ENCODE peak calls at places on chromosome 19, in five cellular contexts. One of them, this sample, is unnamed.

GRCh38 chr19:802497-802887 is 5.2 kb downstream of the PTBP1 start:
- DNase-seq in MG63: no peak
- DNase-seq in fibroblast of pulmonary artery: no peak
- DNase-seq in stimulated activated naive CD4-positive, alpha-beta T cell treated with Interleukin-2 at 50 U/mL for 16 hours: no peak
- DNase-seq in hepatic stellate cell: no peak
- DNase-seq in this sample: no peak

GRCh38 chr19:4430760-4431159 is 26.8 kb downstream of the UBXN6 start:
- DNase-seq in MG63: no peak
- DNase-seq in hepatic stellate cell: no peak
- DNase-seq in stimulated activated naive CD4-positive, alpha-beta T cell treated with Interleukin-2 at 50 U/mL for 16 hours: no peak
- DNase-seq in fibroblast of pulmonary artery: no peak
- DNase-seq in this sample: no peak

GRCh38 chr19:53463263-53463662 is 4.3 kb upstream of the ZNF813 start:
- DNase-seq in MG63: peak; percentile 7
- DNase-seq in fibroblast of pulmonary artery: no peak
- DNase-seq in stimulated activated naive CD4-positive, alpha-beta T cell treated with Interleukin-2 at 50 U/mL for 16 hours: no peak
- DNase-seq in hepatic stellate cell: peak; percentile 5
- DNase-seq in this sample: peak; percentile 6

GRCh38 chr19:29696045-29696682 is 18.9 kb downstream of the C19orf12 start:
- DNase-seq in hepatic stellate cell: no peak
- DNase-seq in MG63: no peak
- DNase-seq in fibroblast of pulmonary artery: no peak
- DNase-seq in stimulated activated naive CD4-positive, alpha-beta T cell treated with Interleukin-2 at 50 U/mL for 16 hours: no peak
- DNase-seq in this sample: no peak

GRCh38 chr19:8445488-8446001 is 770 bp downstream of the HNRNPM start:
- DNase-seq in stimulated activated naive CD4-positive, alpha-beta T cell treated with Interleukin-2 at 50 U/mL for 16 hours: peak; percentile 23
- DNase-seq in hepatic stellate cell: no peak
- DNase-seq in fibroblast of pulmonary artery: peak; percentile 28
- DNase-seq in MG63: peak; percentile 77
- DNase-seq in this sample: no peak

GRCh38 chr19:47573076-47574026 is at the start of gene ZNF541:
- DNase-seq in hepatic stellate cell: no peak
- DNase-seq in MG63: no peak
- DNase-seq in stimulated activated naive CD4-positive, alpha-beta T cell treated with Interleukin-2 at 50 U/mL for 16 hours: peak; percentile 85
- DNase-seq in fibroblast of pulmonary artery: peak; percentile 55
- DNase-seq in this sample: peak; percentile 12

GRCh38 chr19:52115526-52116053 is 20.0 kb upstream of the ZNF841 start:
- DNase-seq in hepatic stellate cell: no peak
- DNase-seq in stimulated activated naive CD4-positive, alpha-beta T cell treated with Interleukin-2 at 50 U/mL for 16 hours: no peak
- DNase-seq in fibroblast of pulmonary artery: no peak
- DNase-seq in MG63: no peak
- DNase-seq in this sample: no peak

GRCh38 chr19:46635920-46636761 is at the start of gene GNG8:
- DNase-seq in fibroblast of pulmonary artery: no peak
- DNase-seq in hepatic stellate cell: no peak
- DNase-seq in MG63: no peak
- DNase-seq in stimulated activated naive CD4-positive, alpha-beta T cell treated with Interleukin-2 at 50 U/mL for 16 hours: peak; percentile 21
- DNase-seq in this sample: no peak

GRCh38 chr19:30444253-30444671 is 72.1 kb downstream of the ZNF536 start:
- DNase-seq in stimulated activated naive CD4-positive, alpha-beta T cell treated with Interleukin-2 at 50 U/mL for 16 hours: no peak
- DNase-seq in hepatic stellate cell: no peak
- DNase-seq in fibroblast of pulmonary artery: no peak
- DNase-seq in MG63: no peak
- DNase-seq in this sample: no peak

GRCh38 chr19:12868540-12869112 is 12.6 kb downstream of the DNASE2 start:
- DNase-seq in hepatic stellate cell: peak; percentile 52
- DNase-seq in fibroblast of pulmonary artery: no peak
- DNase-seq in stimulated activated naive CD4-positive, alpha-beta T cell treated with Interleukin-2 at 50 U/mL for 16 hours: no peak
- DNase-seq in MG63: peak; percentile 45
- DNase-seq in this sample: no peak

GRCh38 chr19:51808333-51808986 is 13.5 kb downstream of the FPR3 start:
- DNase-seq in hepatic stellate cell: peak; percentile 28
- DNase-seq in fibroblast of pulmonary artery: peak; percentile 90
- DNase-seq in stimulated activated naive CD4-positive, alpha-beta T cell treated with Interleukin-2 at 50 U/mL for 16 hours: no peak
- DNase-seq in MG63: no peak
- DNase-seq in this sample: no peak

GRCh38 chr19:3346677-3347353 is 19.6 kb upstream of the NFIC start:
- DNase-seq in stimulated activated naive CD4-positive, alpha-beta T cell treated with Interleukin-2 at 50 U/mL for 16 hours: no peak
- DNase-seq in fibroblast of pulmonary artery: peak; percentile 79
- DNase-seq in MG63: peak; percentile 89
- DNase-seq in hepatic stellate cell: peak; percentile 77
- DNase-seq in this sample: no peak

GRCh38 chr19:29495971-29496441 is 29.8 kb upstream of the VSTM2B start:
- DNase-seq in fibroblast of pulmonary artery: no peak
- DNase-seq in hepatic stellate cell: no peak
- DNase-seq in MG63: no peak
- DNase-seq in stimulated activated naive CD4-positive, alpha-beta T cell treated with Interleukin-2 at 50 U/mL for 16 hours: no peak
- DNase-seq in this sample: no peak

GRCh38 chr19:40266111-40266510 is 19.0 kb downstream of the AKT2 start:
- DNase-seq in MG63: no peak
- DNase-seq in stimulated activated naive CD4-positive, alpha-beta T cell treated with Interleukin-2 at 50 U/mL for 16 hours: no peak
- DNase-seq in hepatic stellate cell: no peak
- DNase-seq in fibroblast of pulmonary artery: no peak
- DNase-seq in this sample: no peak

GRCh38 chr19:18669883-18670282 is 13.6 kb upstream of the CRTC1 start:
- DNase-seq in stimulated activated naive CD4-positive, alpha-beta T cell treated with Interleukin-2 at 50 U/mL for 16 hours: no peak
- DNase-seq in MG63: no peak
- DNase-seq in hepatic stellate cell: no peak
- DNase-seq in fibroblast of pulmonary artery: no peak
- DNase-seq in this sample: no peak

GRCh38 chr19:1361601-1362384 is 21.9 kb upstream of the NDUFS7 start:
- DNase-seq in hepatic stellate cell: peak; percentile 73
- DNase-seq in MG63: no peak
- DNase-seq in fibroblast of pulmonary artery: peak; percentile 81
- DNase-seq in stimulated activated naive CD4-positive, alpha-beta T cell treated with Interleukin-2 at 50 U/mL for 16 hours: no peak
- DNase-seq in this sample: peak; percentile 78

GRCh38 chr19:9435279-9436268 is at the start of gene ZNF266:
- DNase-seq in fibroblast of pulmonary artery: peak; percentile 94
- DNase-seq in MG63: peak; percentile 95
- DNase-seq in stimulated activated naive CD4-positive, alpha-beta T cell treated with Interleukin-2 at 50 U/mL for 16 hours: peak; percentile 89
- DNase-seq in hepatic stellate cell: peak; percentile 94
- DNase-seq in this sample: peak; percentile 90

GRCh38 chr19:37564624-37565369 is 29.8 kb downstream of the ZNF571 start:
- DNase-seq in hepatic stellate cell: no peak
- DNase-seq in MG63: no peak
- DNase-seq in fibroblast of pulmonary artery: peak; percentile 3
- DNase-seq in stimulated activated naive CD4-positive, alpha-beta T cell treated with Interleukin-2 at 50 U/mL for 16 hours: no peak
- DNase-seq in this sample: no peak

GRCh38 chr19:4581381-4582111 is 22.1 kb upstream of the SEMA6B start:
- DNase-seq in MG63: no peak
- DNase-seq in stimulated activated naive CD4-positive, alpha-beta T cell treated with Interleukin-2 at 50 U/mL for 16 hours: no peak
- DNase-seq in fibroblast of pulmonary artery: peak; percentile 45
- DNase-seq in hepatic stellate cell: peak; percentile 64
- DNase-seq in this sample: no peak

GRCh38 chr19:44984005-44984404 is 17.3 kb upstream of the RELB start:
- DNase-seq in MG63: no peak
- DNase-seq in stimulated activated naive CD4-positive, alpha-beta T cell treated with Interleukin-2 at 50 U/mL for 16 hours: no peak
- DNase-seq in fibroblast of pulmonary artery: no peak
- DNase-seq in hepatic stellate cell: no peak
- DNase-seq in this sample: no peak

GRCh38 chr19:17909017-17909732 is 23.6 kb upstream of the CCDC124 start:
- DNase-seq in stimulated activated naive CD4-positive, alpha-beta T cell treated with Interleukin-2 at 50 U/mL for 16 hours: no peak
- DNase-seq in fibroblast of pulmonary artery: no peak
- DNase-seq in MG63: no peak
- DNase-seq in hepatic stellate cell: no peak
- DNase-seq in this sample: no peak

GRCh38 chr19:4376991-4377781 is 23.2 kb downstream of the SH3GL1 start:
- DNase-seq in fibroblast of pulmonary artery: no peak
- DNase-seq in stimulated activated naive CD4-positive, alpha-beta T cell treated with Interleukin-2 at 50 U/mL for 16 hours: no peak
- DNase-seq in MG63: peak; percentile 63
- DNase-seq in hepatic stellate cell: no peak
- DNase-seq in this sample: peak; percentile 50

GRCh38 chr19:45153339-45154063 is 7.3 kb downstream of the NKPD1 start:
- DNase-seq in hepatic stellate cell: peak; percentile 58
- DNase-seq in MG63: no peak
- DNase-seq in stimulated activated naive CD4-positive, alpha-beta T cell treated with Interleukin-2 at 50 U/mL for 16 hours: peak; percentile 17
- DNase-seq in fibroblast of pulmonary artery: peak; percentile 33
- DNase-seq in this sample: peak; percentile 48

GRCh38 chr19:55688422-55689218 is 13.6 kb downstream of the EPN1 start:
- DNase-seq in hepatic stellate cell: no peak
- DNase-seq in stimulated activated naive CD4-positive, alpha-beta T cell treated with Interleukin-2 at 50 U/mL for 16 hours: no peak
- DNase-seq in fibroblast of pulmonary artery: no peak
- DNase-seq in MG63: no peak
- DNase-seq in this sample: no peak

GRCh38 chr19:13004273-13004672 is 9.0 kb downstream of the NFIX start:
- DNase-seq in fibroblast of pulmonary artery: no peak
- DNase-seq in MG63: no peak
- DNase-seq in hepatic stellate cell: no peak
- DNase-seq in stimulated activated naive CD4-positive, alpha-beta T cell treated with Interleukin-2 at 50 U/mL for 16 hours: no peak
- DNase-seq in this sample: no peak

GRCh38 chr19:18484992-18485391 is 36.9 kb downstream of the ELL start:
- DNase-seq in stimulated activated naive CD4-positive, alpha-beta T cell treated with Interleukin-2 at 50 U/mL for 16 hours: no peak
- DNase-seq in fibroblast of pulmonary artery: no peak
- DNase-seq in MG63: no peak
- DNase-seq in hepatic stellate cell: no peak
- DNase-seq in this sample: no peak

GRCh38 chr19:15091918-15092753 is 10.1 kb downstream of the OR1I1 start:
- DNase-seq in stimulated activated naive CD4-positive, alpha-beta T cell treated with Interleukin-2 at 50 U/mL for 16 hours: peak; percentile 20
- DNase-seq in fibroblast of pulmonary artery: peak; percentile 82
- DNase-seq in MG63: no peak
- DNase-seq in hepatic stellate cell: no peak
- DNase-seq in this sample: peak; percentile 71

GRCh38 chr19:46840157-46840942 is 10.3 kb downstream of the AP2S1 start:
- DNase-seq in fibroblast of pulmonary artery: peak; percentile 78
- DNase-seq in hepatic stellate cell: peak; percentile 49
- DNase-seq in MG63: peak; percentile 37
- DNase-seq in stimulated activated naive CD4-positive, alpha-beta T cell treated with Interleukin-2 at 50 U/mL for 16 hours: peak; percentile 45
- DNase-seq in this sample: peak; percentile 70

GRCh38 chr19:45668342-45668871 is 386 bp downstream of the GIPR start:
- DNase-seq in fibroblast of pulmonary artery: no peak
- DNase-seq in stimulated activated naive CD4-positive, alpha-beta T cell treated with Interleukin-2 at 50 U/mL for 16 hours: peak; percentile 29
- DNase-seq in MG63: no peak
- DNase-seq in hepatic stellate cell: peak; percentile 38
- DNase-seq in this sample: no peak

GRCh38 chr19:1658446-1659433 is 6.3 kb upstream of the TCF3 start:
- DNase-seq in MG63: no peak
- DNase-seq in stimulated activated naive CD4-positive, alpha-beta T cell treated with Interleukin-2 at 50 U/mL for 16 hours: no peak
- DNase-seq in fibroblast of pulmonary artery: no peak
- DNase-seq in hepatic stellate cell: no peak
- DNase-seq in this sample: no peak

GRCh38 chr19:952680-953500 is 27.1 kb downstream of the ARID3A start:
- DNase-seq in fibroblast of pulmonary artery: peak; percentile 40
- DNase-seq in hepatic stellate cell: no peak
- DNase-seq in stimulated activated naive CD4-positive, alpha-beta T cell treated with Interleukin-2 at 50 U/mL for 16 hours: no peak
- DNase-seq in MG63: no peak
- DNase-seq in this sample: no peak

GRCh38 chr19:53612762-53613526 is 18.9 kb upstream of the DPRX start:
- DNase-seq in fibroblast of pulmonary artery: no peak
- DNase-seq in hepatic stellate cell: no peak
- DNase-seq in MG63: no peak
- DNase-seq in stimulated activated naive CD4-positive, alpha-beta T cell treated with Interleukin-2 at 50 U/mL for 16 hours: no peak
- DNase-seq in this sample: no peak

GRCh38 chr19:37654833-37655688 is at the start of gene ZFP30:
- DNase-seq in fibroblast of pulmonary artery: peak; percentile 60
- DNase-seq in MG63: peak; percentile 96
- DNase-seq in stimulated activated naive CD4-positive, alpha-beta T cell treated with Interleukin-2 at 50 U/mL for 16 hours: peak; percentile 80
- DNase-seq in hepatic stellate cell: peak; percentile 89
- DNase-seq in this sample: peak; percentile 81

GRCh38 chr19:48746738-48747575 is at the start of gene IZUMO1:
- DNase-seq in fibroblast of pulmonary artery: peak; percentile 95
- DNase-seq in hepatic stellate cell: peak; percentile 95
- DNase-seq in MG63: no peak
- DNase-seq in stimulated activated naive CD4-positive, alpha-beta T cell treated with Interleukin-2 at 50 U/mL for 16 hours: peak; percentile 32
- DNase-seq in this sample: peak; percentile 90